ENCODE peak calls at places on chromosomes 7 and 10, in five cellular contexts. P is BJ, K is cardiac fibroblast, W is colonic mucosa, A is stomach. S is an unnamed sample.

GRCh38 chr10:61487506-61487905 is 34.3 kb upstream of the TMEM26 start:
- DNase-seq in W (no peak), A (no peak), P (peak), K (no peak), S (peak)

GRCh38 chr10:10870523-10871241 is 147.0 kb upstream of the CELF2 start:
- DNase-seq in A (no peak), W (no peak), K (no peak), P (no peak), S (peak)

GRCh38 chr7:28065721-28066285 is 114.8 kb downstream of the JAZF1 start:
- DNase-seq in P (peak), A (no peak), W (no peak), K (no peak), S (no peak)

GRCh38 chr7:151087247-151088018 is 1.2 kb downstream of the AGAP3 start:
- DNase-seq in A (peak), K (peak), W (peak), P (no peak), S (peak)

GRCh38 chr7:38382627-38383026 is 109.2 kb upstream of the TARP start:
- DNase-seq in P (peak), A (no peak), K (peak), W (no peak), S (peak)

GRCh38 chr7:93196331-93196730 is 29.9 kb downstream of the HEPACAM2 start:
- DNase-seq in K (no peak), W (no peak), A (no peak), P (no peak), S (no peak)

GRCh38 chr7:142813262-142813661 is 41.6 kb upstream of the EPHB6 start:
- DNase-seq in P (no peak), W (no peak), K (peak), A (no peak), S (peak)

GRCh38 chr7:54615-55014 is 137.8 kb upstream of the FAM20C start:
- DNase-seq in A (peak), K (no peak), P (no peak), W (no peak), S (no peak)

GRCh38 chr7:98034044-98035035 is 44.3 kb upstream of the OCM2 start:
- DNase-seq in W (no peak), A (no peak), K (no peak), P (no peak), S (peak)

GRCh38 chr10:128125944-128126764 is at the start of gene MKI67:
- DNase-seq in P (peak), A (peak), W (peak), K (peak), S (peak)

GRCh38 chr10:95431900-95432342 is 129.2 kb downstream of the SORBS1 start:
- DNase-seq in P (no peak), W (no peak), K (no peak), A (peak), S (peak)

GRCh38 chr10:13637303-13637856 is 50.6 kb downstream of the PRPF18 start:
- DNase-seq in W (no peak), K (no peak), A (no peak), P (no peak), S (peak)

GRCh38 chr10:88125766-88126165 is 262.3 kb downstream of the PTEN start:
- DNase-seq in W (no peak), A (no peak), P (no peak), K (no peak), S (no peak)

GRCh38 chr7:106165328-106165727 is 53.2 kb upstream of the SYPL1 start:
- DNase-seq in K (peak), W (no peak), P (no peak), A (no peak), S (peak)

GRCh38 chr7:55021951-55022617 is 3.3 kb downstream of the EGFR start:
- DNase-seq in A (no peak), P (no peak), W (no peak), K (peak), S (peak)

GRCh38 chr7:14368285-14368684 is 378.8 kb upstream of the ETV1 start:
- DNase-seq in P (no peak), W (no peak), K (no peak), A (no peak), S (no peak)

GRCh38 chr10:15719062-15719898 is 442 bp downstream of the ITGA8 start:
- DNase-seq in W (peak), K (no peak), P (no peak), A (no peak), S (no peak)

GRCh38 chr10:127155221-127155620 is 41.2 kb downstream of the INSYN2A start:
- DNase-seq in A (no peak), K (peak), P (no peak), W (no peak), S (peak)

GRCh38 chr7:100975391-100975821 is 6.0 kb downstream of the MUC12 start:
- DNase-seq in K (no peak), P (no peak), A (no peak), W (peak), S (no peak)

GRCh38 chr10:132690821-132691610 is 94.9 kb downstream of the NKX6-2 start:
- DNase-seq in P (no peak), A (no peak), K (no peak), W (no peak), S (no peak)

GRCh38 chr10:129877773-129878371 is 86.2 kb downstream of the EBF3 start:
- DNase-seq in A (no peak), W (peak), K (peak), P (no peak), S (peak)

GRCh38 chr7:147861058-147861716 is 729.4 kb upstream of the C7orf33 start:
- DNase-seq in W (no peak), A (no peak), K (peak), P (no peak), S (peak)

GRCh38 chr10:118458957-118459641 is 117.0 kb upstream of the FAM204A start:
- DNase-seq in P (no peak), K (no peak), A (no peak), W (no peak), S (no peak)
- TF ChIP-seq CTCF in P (no peak), K (no peak), A (no peak), W (no peak), S (no peak)

DNA sequence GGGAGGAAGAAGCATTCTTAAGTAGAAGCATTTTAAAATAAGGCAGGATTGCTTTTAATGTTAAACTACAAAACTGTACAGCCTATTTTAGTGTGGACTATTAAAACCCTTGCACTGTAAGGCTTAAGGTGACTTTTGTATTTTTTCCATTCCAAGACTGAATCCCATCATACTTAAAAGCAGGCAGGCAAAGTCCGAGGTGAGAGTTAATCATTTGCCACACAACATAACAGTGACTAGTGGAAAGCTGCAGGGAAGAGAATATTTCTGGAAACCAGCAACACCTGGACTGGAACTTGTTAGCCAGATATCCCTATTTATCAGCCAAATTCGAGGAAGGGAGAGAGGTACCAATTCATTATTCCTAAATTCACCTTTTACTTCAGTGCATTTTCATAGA is 3.5 kb downstream of the PRR15 start:
- DNase-seq in W (peak), K (no peak), P (no peak), A (no peak), S (no peak)
- TF ChIP-seq CTCF in W (no peak), K (no peak), P (no peak), A (no peak), S (no peak)

DNA sequence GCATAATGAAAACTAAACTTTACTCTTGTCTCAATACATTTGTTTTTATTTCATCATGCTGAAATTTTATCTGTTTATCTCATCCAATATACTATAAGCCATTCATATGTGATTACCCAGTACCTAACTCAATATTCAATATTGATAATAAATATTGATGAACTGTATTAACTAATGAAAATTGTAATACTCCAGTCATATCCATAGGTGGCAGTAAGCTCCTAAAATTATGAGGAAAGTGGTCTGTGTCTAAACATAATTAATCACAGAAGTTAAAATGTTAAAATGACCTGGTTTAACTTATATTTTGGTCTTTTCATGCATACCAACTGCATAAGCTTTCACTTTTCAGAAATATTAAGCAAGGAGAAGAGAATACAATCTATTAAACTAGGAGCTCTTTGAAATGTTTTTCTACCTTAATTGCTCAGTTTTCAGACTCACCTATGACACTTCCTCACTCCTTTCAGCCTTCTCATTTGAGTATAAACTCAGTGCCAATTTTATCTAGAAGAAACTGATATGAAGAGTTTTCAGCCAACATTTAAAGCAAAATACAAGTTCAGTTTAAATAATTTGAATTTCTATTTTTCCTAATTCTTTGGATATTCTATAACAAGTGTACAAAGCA is 30.5 kb upstream of the VWDE start:
- DNase-seq in P (no peak), K (no peak), A (no peak), W (no peak), S (no peak)
- TF ChIP-seq CTCF in P (peak), K (peak), A (peak), W (no peak), S (no peak)

GRCh38 chr10:69902835-69903535 is 101.3 kb downstream of the COL13A1 start:
- DNase-seq in A (peak), W (no peak), P (no peak), K (peak), S (no peak)
- TF ChIP-seq CTCF in A (no peak), W (no peak), P (no peak), K (no peak), S (no peak)

DNA sequence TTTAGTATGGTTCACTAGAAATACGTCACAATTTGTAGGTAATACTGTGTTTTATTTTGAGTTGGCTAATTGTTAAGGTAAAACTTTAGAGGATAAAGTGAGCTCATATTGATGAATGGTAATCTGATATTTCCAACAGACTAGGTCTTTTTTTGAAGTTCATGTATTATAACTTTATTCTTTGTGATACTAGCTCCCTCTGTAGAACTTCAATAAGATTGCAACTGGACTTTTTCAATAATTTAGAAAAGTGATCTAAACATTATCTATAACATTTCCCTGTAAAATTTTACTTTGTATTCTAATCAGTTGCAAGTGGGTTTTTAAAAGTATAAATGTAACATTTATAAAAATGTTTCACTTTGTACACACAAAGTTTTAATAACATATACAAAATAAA is 83.5 kb downstream of the ADK start:
- DNase-seq in P (no peak), W (no peak), K (peak), A (no peak), S (peak)
- TF ChIP-seq CTCF in P (peak), W (peak), K (peak), A (peak), S (peak)

GRCh38 chr7:137096607-137097006 is 228.2 kb downstream of the CHRM2 start:
- DNase-seq in P (peak), W (no peak), K (no peak), A (no peak), S (no peak)

GRCh38 chr7:137086896-137087295 is 218.4 kb downstream of the CHRM2 start:
- DNase-seq in A (no peak), W (no peak), K (no peak), P (no peak), S (no peak)

GRCh38 chr7:137093198-137093597 is 224.7 kb downstream of the CHRM2 start:
- DNase-seq in A (no peak), W (no peak), K (no peak), P (no peak), S (no peak)

GRCh38 chr7:137097111-137097510 is 228.7 kb downstream of the CHRM2 start:
- DNase-seq in K (peak), W (no peak), P (no peak), A (no peak), S (peak)

GRCh38 chr7:137091396-137091795 is 222.9 kb downstream of the CHRM2 start:
- DNase-seq in K (peak), P (no peak), A (no peak), W (no peak), S (peak)
- TF ChIP-seq CTCF in K (peak), P (peak), A (no peak), W (no peak), S (peak)

GRCh38 chr7:141221007-141221612 is 147.2 kb downstream of the TMEM178B start:
- DNase-seq in W (no peak), P (no peak), A (no peak), K (no peak), S (peak)

GRCh38 chr7:141217938-141218337 is 144.1 kb downstream of the TMEM178B start:
- DNase-seq in W (no peak), A (no peak), P (no peak), K (no peak), S (no peak)

GRCh38 chr7:141218941-141219340 is 145.1 kb downstream of the TMEM178B start:
- DNase-seq in W (no peak), K (no peak), P (no peak), A (no peak), S (no peak)

GRCh38 chr7:141225916-141226618 is 152.2 kb downstream of the TMEM178B start:
- DNase-seq in A (no peak), K (no peak), P (no peak), W (no peak), S (no peak)

DNA sequence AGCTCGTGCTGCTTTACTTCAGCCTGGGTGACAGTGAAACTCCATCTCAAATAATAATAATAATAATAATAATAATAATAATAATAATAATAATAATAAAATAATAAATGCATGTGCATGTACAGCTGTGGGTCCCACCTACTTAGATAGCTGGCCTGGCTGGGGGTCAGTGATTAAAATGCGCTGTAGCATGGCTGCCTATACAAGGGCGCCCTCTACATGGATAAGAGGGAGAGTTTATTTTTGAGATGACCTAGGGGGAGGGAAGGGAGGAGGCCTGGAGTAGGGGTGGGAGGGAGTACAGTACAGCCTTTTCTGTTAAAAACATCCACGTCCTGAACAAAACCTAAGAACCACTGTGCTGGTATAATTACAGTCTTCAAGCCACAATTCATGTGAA is 146.4 kb downstream of the TMEM178B start:
- DNase-seq in A (no peak), K (no peak), W (no peak), P (no peak), S (peak)
- TF ChIP-seq CTCF in A (no peak), K (peak), W (no peak), P (no peak), S (peak)

GRCh38 chr10:43685744-43686143 is 37.1 kb upstream of the ZNF32 start:
- DNase-seq in W (no peak), P (no peak), A (peak), K (peak), S (no peak)

GRCh38 chr10:43684198-43684559 is 35.5 kb upstream of the ZNF32 start:
- DNase-seq in W (no peak), K (no peak), P (no peak), A (no peak), S (no peak)

GRCh38 chr10:43688348-43688892 is 39.7 kb upstream of the ZNF32 start:
- DNase-seq in W (no peak), A (no peak), K (no peak), P (no peak), S (no peak)

GRCh38 chr10:43687373-43687772 is 38.7 kb upstream of the ZNF32 start:
- DNase-seq in P (no peak), A (no peak), W (no peak), K (no peak), S (no peak)

DNA sequence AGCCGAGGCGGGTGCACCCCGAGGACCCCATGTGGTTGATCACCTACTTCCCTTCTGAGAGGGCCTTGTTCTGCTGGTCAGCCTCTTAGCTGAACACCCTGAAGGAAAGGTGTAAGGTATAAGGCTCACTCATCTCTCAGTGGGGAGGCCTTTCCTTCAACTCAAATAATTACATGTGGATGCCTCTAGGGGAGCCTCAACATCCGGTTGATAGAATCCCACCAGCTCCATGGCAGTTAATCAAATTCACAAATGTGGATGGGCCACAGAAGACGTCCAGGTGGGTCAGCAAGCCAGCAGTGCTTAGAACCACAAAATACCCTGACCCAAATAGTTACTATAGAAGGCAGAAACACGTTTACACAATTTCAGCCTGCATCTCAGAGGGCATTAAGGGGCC is 37.7 kb upstream of the ZNF32 start:
- DNase-seq in A (no peak), K (no peak), W (no peak), P (no peak), S (no peak)
- TF ChIP-seq CTCF in A (no peak), K (no peak), W (no peak), P (peak), S (peak)

GRCh38 chr10:121073743-121074142 is 222.6 kb downstream of the WDR11 start:
- DNase-seq in P (no peak), W (no peak), A (no peak), K (no peak), S (no peak)

GRCh38 chr10:121070671-121071070 is 219.5 kb downstream of the WDR11 start:
- DNase-seq in K (no peak), A (no peak), W (no peak), P (no peak), S (no peak)

GRCh38 chr10:121065330-121065729 is 214.2 kb downstream of the WDR11 start:
- DNase-seq in A (no peak), P (no peak), W (no peak), K (no peak), S (no peak)

GRCh38 chr10:121069061-121069850 is 218.1 kb downstream of the WDR11 start:
- DNase-seq in P (no peak), W (no peak), K (no peak), A (no peak), S (peak)

GRCh38 chr10:121070257-121070656 is 219.1 kb downstream of the WDR11 start:
- DNase-seq in K (no peak), P (no peak), A (no peak), W (peak), S (peak)
- TF ChIP-seq CTCF in K (no peak), P (no peak), A (peak), W (peak), S (peak)

S was measured in choroid plexus epithelial cell.